ENCODE peak calls at places on chromosomes 6 and 20, in five cellular contexts. B, L, X, S and E are unnamed samples.

GRCh38 chr6:17258763-17259162 is 22.4 kb upstream of the RBM24 start:
- DNase-seq in L (no peak), B (no peak), X (no peak), S (no peak), E (no peak)

GRCh38 chr6:32179746-32180405 is 1.7 kb downstream of the RNF5 start:
- DNase-seq in S (no peak), X (no peak), B (no peak), L (no peak), E (no peak)

GRCh38 chr6:30357678-30358339 is 12.9 kb downstream of the RPP21 start:
- DNase-seq in B (peak), S (peak), X (peak), L (peak), E (peak)

GRCh38 chr6:52104979-52105378 is 17.6 kb upstream of the PKHD1 start:
- DNase-seq in B (no peak), L (no peak), X (no peak), S (no peak), E (no peak)

GRCh38 chr6:108608453-108609275 is 47.9 kb downstream of the FOXO3 start:
- DNase-seq in B (no peak), X (peak), L (no peak), S (no peak), E (no peak)

GRCh38 chr6:165793287-165793825 is 130.3 kb upstream of the PDE10A start:
- DNase-seq in X (no peak), L (no peak), S (no peak), B (no peak), E (no peak)

GRCh38 chr20:20233041-20233514 is 134.8 kb upstream of the INSM1 start:
- DNase-seq in X (no peak), L (no peak), B (no peak), S (no peak), E (no peak)

GRCh38 chr6:167094436-167094819 is 28.5 kb upstream of the CCR6 start:
- DNase-seq in X (no peak), S (no peak), B (peak), L (no peak), E (peak)

GRCh38 chr20:41888434-41888833 is 270.3 kb upstream of the CHD6 start:
- DNase-seq in S (no peak), L (no peak), B (no peak), X (no peak), E (no peak)

GRCh38 chr20:37990571-37991151 is 42.6 kb downstream of the TTI1 start:
- DNase-seq in X (peak), L (peak), S (peak), B (peak), E (peak)

GRCh38 chr6:143427109-143427817 is 23.2 kb downstream of the ADAT2 start:
- DNase-seq in B (peak), L (peak), S (peak), X (peak), E (peak)

GRCh38 chr20:21101453-21102251 is 4.5 kb downstream of the LINC00237 start:
- DNase-seq in X (no peak), B (peak), S (no peak), L (no peak), E (no peak)

GRCh38 chr20:13430346-13431002 is 208.3 kb downstream of the TASP1 start:
- DNase-seq in X (peak), L (peak), S (peak), B (no peak), E (peak)